ENCODE peak calls at places on chromosome 17, in nine cellular contexts. T is GM23248, X is PC-3, B is MM.1S, L is GM23338, K is SK-N-SH, V is HCT116, A is neural progenitor cell, R is hepatocyte. N is an unnamed sample.

GRCh38 chr17:83199500-83200201 is 120.2 kb downstream of the METRNL start:
- DNase-seq in R (no peak), A (no peak), L (no peak), K (no peak), X (peak; percentile 24), V (no peak), T (peak; percentile 91), B (peak; percentile 57), N (peak; percentile 84)

GRCh38 chr17:9809409-9809808 is 12.5 kb downstream of the GSG1L2 start:
- DNase-seq in B (no peak), L (no peak), V (no peak), K (no peak), T (no peak), X (no peak), R (no peak), A (no peak), N (no peak)

GRCh38 chr17:8173871-8174322 is 2.3 kb downstream of the TMEM107 start:
- DNase-seq in R (peak; percentile 44), K (no peak), T (peak; percentile 22), X (no peak), V (no peak), A (peak; percentile 65), L (peak; percentile 69), B (no peak), N (peak; percentile 44)

GRCh38 chr17:10844667-10845387 is 6.9 kb upstream of the PIRT start:
- DNase-seq in K (peak; percentile 84), R (peak; percentile 90), V (peak; percentile 48), X (peak; percentile 61), B (peak; percentile 41), L (peak; percentile 87), T (peak; percentile 77), A (peak; percentile 81), N (peak; percentile 70)

GRCh38 chr17:49471769-49472168 is 23.3 kb upstream of the NGFR start:
- DNase-seq in A (no peak), L (no peak), K (no peak), T (no peak), R (no peak), B (no peak), V (no peak), X (no peak), N (no peak)

GRCh38 chr17:80297996-80298560 is 37.4 kb downstream of the RNF213 start:
- DNase-seq in K (no peak), A (no peak), L (no peak), B (no peak), V (no peak), T (no peak), X (no peak), R (no peak), N (no peak)

GRCh38 chr17:82702161-82702932 is 3.8 kb upstream of the RAB40B start:
- DNase-seq in X (no peak), B (no peak), R (no peak), L (no peak), T (peak; percentile 33), K (no peak), V (no peak), A (no peak), N (no peak)

GRCh38 chr17:44934745-44935105 is 12.8 kb downstream of the KIF18B start:
- DNase-seq in K (peak; percentile 11), V (no peak), R (no peak), L (no peak), X (no peak), T (no peak), B (no peak), A (no peak), N (no peak)

GRCh38 chr17:81307636-81308035 is 12.5 kb upstream of the SLC38A10 start:
- DNase-seq in A (no peak), K (no peak), X (no peak), R (no peak), T (no peak), V (no peak), L (no peak), B (no peak), N (no peak)

GRCh38 chr17:305090-305976 is 47.3 kb downstream of the RPH3AL start:
- DNase-seq in X (peak; percentile 9), V (no peak), L (no peak), B (no peak), T (peak; percentile 6), A (no peak), R (peak; percentile 23), K (no peak), N (no peak)

GRCh38 chr17:50841949-50842354 is 6.6 kb downstream of the WFIKKN2 start:
- DNase-seq in L (peak; percentile 92), R (peak; percentile 84), V (peak; percentile 61), B (peak; percentile 58), T (peak; percentile 82), A (peak; percentile 81), K (peak; percentile 97), X (peak; percentile 88), N (peak; percentile 61)

GRCh38 chr17:17535957-17536356 is 39.8 kb upstream of the RASD1 start:
- DNase-seq in L (no peak), R (no peak), V (no peak), X (no peak), K (peak; percentile 62), A (no peak), B (no peak), T (peak; percentile 41), N (no peak)

GRCh38 chr17:63772801-63773271 is 561 bp downstream of the CCDC47 start:
- DNase-seq in R (no peak), A (peak; percentile 22), L (peak; percentile 9), V (no peak), B (peak; percentile 26), X (peak; percentile 30), T (peak; percentile 49), K (peak; percentile 19), N (peak; percentile 30)
- TF ChIP-seq EZH2phosphoT487 in R (no peak), A (no peak), L (no peak), V (no peak), B (no peak), X (no peak), T (no peak), K (no peak), N (no peak)

GRCh38 chr17:16286947-16287562 is 66.2 kb downstream of the CENPV start:
- DNase-seq in X (no peak), A (no peak), T (peak; percentile 15), B (no peak), V (no peak), K (no peak), L (peak; percentile 34), R (no peak), N (peak; percentile 50)
- TF ChIP-seq EZH2phosphoT487 in X (no peak), A (no peak), T (no peak), B (no peak), V (no peak), K (no peak), L (no peak), R (no peak), N (no peak)

DNA sequence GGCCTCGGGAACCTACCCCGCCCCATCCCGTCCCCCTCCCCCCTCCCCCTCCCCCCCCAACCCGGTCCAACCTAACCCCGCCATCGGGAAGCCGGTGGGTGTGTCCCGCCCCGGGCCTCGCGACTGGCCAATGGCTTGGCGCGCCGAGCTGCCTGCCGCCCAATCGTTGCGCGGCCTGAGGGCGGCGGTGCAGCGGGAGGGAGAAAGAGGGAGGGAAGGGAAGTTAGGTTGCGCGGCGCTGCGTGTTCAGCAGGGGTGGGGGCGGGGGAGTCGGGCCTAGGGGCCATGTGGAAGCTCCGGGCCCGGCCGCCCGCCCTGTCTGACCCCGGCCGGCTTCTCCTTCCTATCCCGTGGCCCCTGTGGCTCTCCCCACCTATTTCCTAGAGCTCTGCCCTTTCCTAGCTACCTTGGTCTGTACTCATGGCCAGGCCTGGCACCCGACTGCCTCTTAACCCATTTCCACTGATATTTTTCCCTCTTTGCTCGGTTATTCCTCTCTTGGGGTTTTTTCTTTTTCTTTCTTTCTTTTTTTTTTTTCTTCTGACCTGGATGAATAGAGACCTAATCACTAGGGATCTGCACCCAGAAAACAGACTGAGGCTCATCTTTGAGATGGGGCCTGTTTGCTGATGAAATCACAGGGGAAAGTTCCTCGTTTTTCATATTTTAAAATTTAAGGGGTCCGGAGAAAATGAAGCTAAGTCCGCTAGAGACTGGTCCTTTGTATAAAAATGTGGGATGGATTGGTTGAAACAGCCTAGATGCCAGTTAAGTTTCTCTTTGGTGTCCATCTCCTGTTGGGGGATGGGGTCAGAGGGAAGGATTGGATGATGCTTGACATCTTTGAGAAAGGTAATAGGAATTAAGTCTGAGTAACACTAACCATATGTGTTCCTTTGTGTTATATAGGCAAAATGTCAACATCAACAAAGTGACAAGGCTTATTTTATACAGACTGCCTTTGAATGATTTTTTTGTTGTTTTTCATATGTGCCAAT is 1.1 kb downstream of the KPNB1 start:
- DNase-seq in V (peak; percentile 96), X (peak; percentile 99), L (peak; percentile 99), A (peak; percentile 99), K (peak; percentile 98), B (peak; percentile 98), T (peak; percentile 98), R (peak; percentile 98), N (peak; percentile 97)
- TF ChIP-seq EZH2phosphoT487 in V (no peak), X (no peak), L (no peak), A (no peak), K (no peak), B (no peak), T (no peak), R (no peak), N (no peak)

DNA sequence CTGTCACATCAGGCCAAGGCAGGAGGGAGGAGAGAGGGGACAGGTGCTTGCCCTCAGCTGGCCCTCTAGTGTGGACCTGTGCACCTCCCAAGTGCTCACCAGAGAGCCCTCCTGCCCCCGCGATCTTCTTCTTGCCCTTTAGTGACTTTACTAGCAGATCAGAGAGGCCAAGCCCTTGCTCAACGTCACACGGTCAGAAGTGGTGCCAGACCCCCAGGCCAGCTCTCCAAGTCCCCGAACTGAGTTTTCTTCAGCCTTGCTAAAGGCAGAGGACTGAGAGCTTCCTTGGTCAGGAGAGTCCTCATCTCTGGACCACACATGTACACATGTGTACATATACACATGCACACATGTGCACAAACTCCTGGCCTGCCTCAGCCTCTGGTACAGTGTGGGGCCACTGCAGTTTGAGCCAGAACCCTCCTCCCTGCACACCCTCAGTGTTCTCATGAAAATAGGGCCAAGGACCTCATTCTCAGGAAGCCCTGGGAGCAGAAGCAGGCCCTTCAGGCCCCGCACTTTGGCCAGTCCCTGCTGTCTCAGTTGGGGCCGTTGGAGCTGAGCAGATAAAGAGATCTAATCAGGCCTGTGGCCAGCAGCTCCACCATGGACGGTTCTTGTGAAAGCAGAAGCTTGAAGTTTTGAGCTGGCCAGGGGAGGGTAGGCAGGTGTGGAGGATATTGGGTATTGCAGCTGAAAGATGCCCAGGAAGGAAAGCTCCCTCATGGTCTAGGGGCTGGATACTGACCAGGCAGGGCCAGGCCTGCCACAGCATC is 7.4 kb upstream of the EPX start:
- DNase-seq in K (peak; percentile 17), R (no peak), V (no peak), T (no peak), X (no peak), A (no peak), L (no peak), B (no peak), N (no peak)
- TF ChIP-seq EZH2phosphoT487 in K (no peak), R (no peak), V (no peak), T (no peak), X (no peak), A (no peak), L (no peak), B (no peak), N (no peak)

DNA sequence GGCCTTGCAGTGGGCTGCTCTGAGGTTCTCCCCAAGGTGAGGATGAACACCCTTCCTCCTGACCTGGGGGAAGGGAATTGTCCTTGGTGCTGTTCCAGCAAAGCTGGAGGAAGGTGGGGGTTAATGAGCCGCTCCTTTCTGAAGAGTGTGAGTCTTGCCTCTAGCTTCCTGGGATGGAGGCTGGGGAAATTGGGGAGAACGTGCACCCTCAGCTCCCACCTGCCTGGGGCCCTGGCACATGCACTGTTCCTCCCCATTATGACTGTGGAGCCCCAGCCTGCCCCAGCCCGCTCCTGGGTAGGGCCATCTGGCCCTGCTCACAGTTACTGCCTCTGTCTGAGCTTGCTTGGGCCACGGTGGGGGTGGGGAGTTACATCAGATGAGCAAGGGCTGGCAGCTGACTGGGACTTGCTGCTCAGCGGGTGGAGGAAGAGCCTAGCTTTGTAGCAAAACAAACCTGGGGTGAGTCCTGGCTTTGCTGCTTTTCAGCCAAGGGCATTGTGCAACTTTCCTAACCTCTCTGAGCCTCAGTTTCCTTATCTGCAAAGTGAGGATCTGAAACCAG is 11.1 kb downstream of the TNS4 start:
- DNase-seq in L (peak; percentile 70), B (no peak), V (no peak), R (peak; percentile 70), A (peak; percentile 48), T (peak; percentile 92), K (peak; percentile 89), X (peak; percentile 2), N (peak; percentile 79)
- TF ChIP-seq EZH2phosphoT487 in L (no peak), B (no peak), V (no peak), R (no peak), A (no peak), T (no peak), K (no peak), X (no peak), N (no peak)